ENCODE peak calls at places on chromosomes 7 and 10, in six cellular contexts. One of them, this sample, is unnamed.

GRCh38 chr7:122166708-122167107 is 22.7 kb upstream of the AASS start:
- DNase-seq in BE2C: no peak
- DNase-seq in body of pancreas: peak; percentile 17
- DNase-seq in WTC11: no peak
- DNase-seq in GM12864: no peak
- DNase-seq in AG09319: no peak
- DNase-seq in this sample: no peak

GRCh38 chr10:69458426-69459100 is 7.3 kb downstream of the TSPAN15 start:
- DNase-seq in BE2C: no peak
- DNase-seq in body of pancreas: peak; percentile 84
- DNase-seq in WTC11: no peak
- DNase-seq in GM12864: no peak
- DNase-seq in AG09319: no peak
- DNase-seq in this sample: no peak

GRCh38 chr10:3635248-3635647 is 149.8 kb downstream of the KLF6 start:
- DNase-seq in BE2C: no peak
- DNase-seq in body of pancreas: no peak
- DNase-seq in WTC11: no peak
- DNase-seq in GM12864: no peak
- DNase-seq in AG09319: no peak
- DNase-seq in this sample: no peak

GRCh38 chr7:135245226-135245625 is 11.6 kb downstream of the STRA8 start:
- DNase-seq in BE2C: no peak
- DNase-seq in body of pancreas: no peak
- DNase-seq in WTC11: no peak
- DNase-seq in GM12864: no peak
- DNase-seq in AG09319: no peak
- DNase-seq in this sample: no peak

GRCh38 chr7:95478139-95479037 is 7.4 kb upstream of the ASB4 start:
- DNase-seq in BE2C: peak; percentile 23
- DNase-seq in body of pancreas: peak; percentile 44
- DNase-seq in WTC11: peak; percentile 27
- DNase-seq in GM12864: no peak
- DNase-seq in AG09319: peak; percentile 4
- DNase-seq in this sample: no peak

GRCh38 chr10:104897679-104898078 is 256.6 kb downstream of the SORCS3 start:
- DNase-seq in BE2C: no peak
- DNase-seq in body of pancreas: no peak
- DNase-seq in WTC11: no peak
- DNase-seq in GM12864: no peak
- DNase-seq in AG09319: no peak
- DNase-seq in this sample: no peak

GRCh38 chr7:118648002-118648401 is 423.5 kb downstream of the ANKRD7 start:
- DNase-seq in BE2C: no peak
- DNase-seq in body of pancreas: no peak
- DNase-seq in WTC11: no peak
- DNase-seq in GM12864: no peak
- DNase-seq in AG09319: no peak
- DNase-seq in this sample: no peak

GRCh38 chr10:24762966-24763623 is 39.4 kb upstream of the ARHGAP21 start:
- DNase-seq in BE2C: no peak
- DNase-seq in body of pancreas: no peak
- DNase-seq in WTC11: no peak
- DNase-seq in GM12864: no peak
- DNase-seq in AG09319: no peak
- DNase-seq in this sample: no peak

GRCh38 chr10:34323197-34323596 is 491.9 kb downstream of the PARD3 start:
- DNase-seq in BE2C: no peak
- DNase-seq in body of pancreas: no peak
- DNase-seq in WTC11: no peak
- DNase-seq in GM12864: no peak
- DNase-seq in AG09319: no peak
- DNase-seq in this sample: no peak

GRCh38 chr10:72013202-72013945 is 49.2 kb downstream of the CHST3 start:
- DNase-seq in BE2C: peak; percentile 89
- DNase-seq in body of pancreas: peak; percentile 56
- DNase-seq in WTC11: no peak
- DNase-seq in GM12864: no peak
- DNase-seq in AG09319: no peak
- DNase-seq in this sample: peak; percentile 86

GRCh38 chr7:39969431-39969830 is 19.4 kb downstream of the CDK13 start:
- DNase-seq in BE2C: no peak
- DNase-seq in body of pancreas: no peak
- DNase-seq in WTC11: no peak
- DNase-seq in GM12864: no peak
- DNase-seq in AG09319: no peak
- DNase-seq in this sample: no peak

GRCh38 chr10:104521901-104522827 is 118.9 kb upstream of the SORCS3 start:
- DNase-seq in BE2C: no peak
- DNase-seq in body of pancreas: no peak
- DNase-seq in WTC11: no peak
- DNase-seq in GM12864: no peak
- DNase-seq in AG09319: no peak
- DNase-seq in this sample: peak; percentile 69

GRCh38 chr10:28668363-28669226 is 8.7 kb upstream of the BAMBI start:
- DNase-seq in BE2C: peak; percentile 70
- DNase-seq in body of pancreas: peak; percentile 40
- DNase-seq in WTC11: peak; percentile 84
- DNase-seq in GM12864: no peak
- DNase-seq in AG09319: no peak
- DNase-seq in this sample: no peak

GRCh38 chr10:16777473-16778370 is 39.5 kb downstream of the RSU1 start:
- DNase-seq in BE2C: no peak
- DNase-seq in body of pancreas: no peak
- DNase-seq in WTC11: no peak
- DNase-seq in GM12864: peak; percentile 41
- DNase-seq in AG09319: peak; percentile 18
- DNase-seq in this sample: no peak

GRCh38 chr10:98555011-98555619 is 108.4 kb upstream of the HPS1 start:
- DNase-seq in BE2C: no peak
- DNase-seq in body of pancreas: no peak
- DNase-seq in WTC11: no peak
- DNase-seq in GM12864: no peak
- DNase-seq in AG09319: no peak
- DNase-seq in this sample: no peak

GRCh38 chr10:43926875-43927406 is 278.3 kb upstream of the ZNF32 start:
- DNase-seq in BE2C: no peak
- DNase-seq in body of pancreas: no peak
- DNase-seq in WTC11: no peak
- DNase-seq in GM12864: no peak
- DNase-seq in AG09319: no peak
- DNase-seq in this sample: no peak

GRCh38 chr10:12701696-12702095 is 299.8 kb downstream of the CCDC3 start:
- DNase-seq in BE2C: peak; percentile 13
- DNase-seq in body of pancreas: no peak
- DNase-seq in WTC11: no peak
- DNase-seq in GM12864: no peak
- DNase-seq in AG09319: no peak
- DNase-seq in this sample: no peak

GRCh38 chr10:72170263-72170662 is 45.5 kb upstream of the ANAPC16 start:
- DNase-seq in BE2C: no peak
- DNase-seq in body of pancreas: peak; percentile 27
- DNase-seq in WTC11: no peak
- DNase-seq in GM12864: no peak
- DNase-seq in AG09319: no peak
- DNase-seq in this sample: no peak

GRCh38 chr7:75921479-75921878 is 6.5 kb downstream of the POR start:
- DNase-seq in BE2C: no peak
- DNase-seq in body of pancreas: no peak
- DNase-seq in WTC11: no peak
- DNase-seq in GM12864: no peak
- DNase-seq in AG09319: no peak
- DNase-seq in this sample: no peak

GRCh38 chr10:127415901-127416630 is 133.0 kb upstream of the NPS start:
- DNase-seq in BE2C: no peak
- DNase-seq in body of pancreas: no peak
- DNase-seq in WTC11: no peak
- DNase-seq in GM12864: no peak
- DNase-seq in AG09319: no peak
- DNase-seq in this sample: no peak

GRCh38 chr7:138091073-138091472 is 14.8 kb downstream of the AKR1D1 start:
- DNase-seq in BE2C: no peak
- DNase-seq in body of pancreas: no peak
- DNase-seq in WTC11: no peak
- DNase-seq in GM12864: no peak
- DNase-seq in AG09319: no peak
- DNase-seq in this sample: no peak

DNA sequence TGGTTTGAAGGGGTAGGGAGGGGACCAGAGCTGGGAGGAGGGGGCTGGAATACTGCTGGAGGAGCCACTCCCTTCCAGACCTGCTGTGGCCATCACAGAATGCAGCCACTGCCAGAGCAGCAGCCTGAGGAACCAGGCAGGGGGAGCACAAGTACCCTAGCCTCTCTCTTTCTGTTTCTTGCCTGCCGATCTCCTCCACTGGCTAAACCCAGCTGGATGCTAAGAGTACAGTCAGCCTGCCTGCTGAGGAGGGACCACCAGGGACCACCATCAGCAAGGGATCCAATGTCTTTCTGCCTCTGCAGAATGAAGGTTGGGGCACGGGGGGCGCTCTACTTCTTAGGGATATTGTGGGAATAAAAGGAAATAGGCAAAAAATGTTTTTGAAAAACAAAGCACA is 4.7 kb downstream of the BLVRA start:
- DNase-seq in BE2C: no peak
- DNase-seq in body of pancreas: no peak
- DNase-seq in WTC11: peak; percentile 33
- DNase-seq in GM12864: no peak
- DNase-seq in AG09319: no peak
- DNase-seq in this sample: no peak
- TF ChIP-seq CTCF in BE2C: no peak
- TF ChIP-seq CTCF in body of pancreas: no peak
- TF ChIP-seq CTCF in WTC11: no peak
- TF ChIP-seq CTCF in GM12864: no peak
- TF ChIP-seq CTCF in AG09319: no peak
- TF ChIP-seq CTCF in this sample: no peak

GRCh38 chr7:145169908-145170307 is 334.1 kb upstream of the TPK1 start:
- DNase-seq in BE2C: no peak
- DNase-seq in body of pancreas: no peak
- DNase-seq in WTC11: no peak
- DNase-seq in GM12864: no peak
- DNase-seq in AG09319: no peak
- DNase-seq in this sample: no peak
- TF ChIP-seq CTCF in BE2C: no peak
- TF ChIP-seq CTCF in body of pancreas: no peak
- TF ChIP-seq CTCF in WTC11: no peak
- TF ChIP-seq CTCF in GM12864: no peak
- TF ChIP-seq CTCF in AG09319: no peak
- TF ChIP-seq CTCF in this sample: no peak

DNA sequence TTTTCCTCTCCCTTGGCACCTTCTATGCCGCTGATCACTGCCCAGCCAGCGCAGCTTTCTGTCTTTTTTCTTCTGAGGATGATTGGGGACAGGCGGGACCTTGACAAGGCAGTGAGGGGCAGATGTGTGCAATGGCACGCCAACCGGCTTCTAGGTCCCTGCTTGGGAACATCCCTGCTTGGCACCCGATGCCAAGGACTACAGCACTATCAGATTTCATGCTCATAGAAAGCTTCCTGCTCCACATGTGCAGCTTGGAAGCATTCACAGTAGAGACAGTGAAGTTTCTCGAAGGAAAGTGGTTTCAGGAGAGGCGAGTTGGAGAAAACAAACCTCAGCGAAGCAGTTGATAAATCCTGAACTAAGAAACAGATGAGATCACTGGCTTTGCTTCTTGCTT is 267.6 kb upstream of the HABP2 start:
- DNase-seq in BE2C: no peak
- DNase-seq in body of pancreas: no peak
- DNase-seq in WTC11: no peak
- DNase-seq in GM12864: no peak
- DNase-seq in AG09319: no peak
- DNase-seq in this sample: no peak
- TF ChIP-seq CTCF in BE2C: no peak
- TF ChIP-seq CTCF in body of pancreas: no peak
- TF ChIP-seq CTCF in WTC11: no peak
- TF ChIP-seq CTCF in GM12864: no peak
- TF ChIP-seq CTCF in AG09319: no peak
- TF ChIP-seq CTCF in this sample: no peak

GRCh38 chr10:44992732-44993225 is 7.9 kb upstream of the ZNF22 start:
- DNase-seq in BE2C: no peak
- DNase-seq in body of pancreas: no peak
- DNase-seq in WTC11: no peak
- DNase-seq in GM12864: no peak
- DNase-seq in AG09319: no peak
- DNase-seq in this sample: no peak

GRCh38 chr10:44995581-44995913 is 5.2 kb upstream of the ZNF22 start:
- DNase-seq in BE2C: no peak
- DNase-seq in body of pancreas: no peak
- DNase-seq in WTC11: no peak
- DNase-seq in GM12864: no peak
- DNase-seq in AG09319: no peak
- DNase-seq in this sample: no peak

GRCh38 chr10:44994752-44995530 is 5.8 kb upstream of the ZNF22 start:
- DNase-seq in BE2C: no peak
- DNase-seq in body of pancreas: peak; percentile 81
- DNase-seq in WTC11: no peak
- DNase-seq in GM12864: no peak
- DNase-seq in AG09319: no peak
- DNase-seq in this sample: no peak

GRCh38 chr10:44993226-44993921 is 7.3 kb upstream of the ZNF22 start:
- DNase-seq in BE2C: no peak
- DNase-seq in body of pancreas: peak; percentile 65
- DNase-seq in WTC11: no peak
- DNase-seq in GM12864: no peak
- DNase-seq in AG09319: no peak
- DNase-seq in this sample: peak; percentile 5

GRCh38 chr10:44993922-44994751 is 6.6 kb upstream of the ZNF22 start:
- DNase-seq in BE2C: no peak
- DNase-seq in body of pancreas: no peak
- DNase-seq in WTC11: no peak
- DNase-seq in GM12864: no peak
- DNase-seq in AG09319: peak; percentile 54
- DNase-seq in this sample: peak; percentile 22
- TF ChIP-seq CTCF in BE2C: no peak
- TF ChIP-seq CTCF in body of pancreas: no peak
- TF ChIP-seq CTCF in WTC11: no peak
- TF ChIP-seq CTCF in GM12864: no peak
- TF ChIP-seq CTCF in AG09319: no peak
- TF ChIP-seq CTCF in this sample: no peak

DNA sequence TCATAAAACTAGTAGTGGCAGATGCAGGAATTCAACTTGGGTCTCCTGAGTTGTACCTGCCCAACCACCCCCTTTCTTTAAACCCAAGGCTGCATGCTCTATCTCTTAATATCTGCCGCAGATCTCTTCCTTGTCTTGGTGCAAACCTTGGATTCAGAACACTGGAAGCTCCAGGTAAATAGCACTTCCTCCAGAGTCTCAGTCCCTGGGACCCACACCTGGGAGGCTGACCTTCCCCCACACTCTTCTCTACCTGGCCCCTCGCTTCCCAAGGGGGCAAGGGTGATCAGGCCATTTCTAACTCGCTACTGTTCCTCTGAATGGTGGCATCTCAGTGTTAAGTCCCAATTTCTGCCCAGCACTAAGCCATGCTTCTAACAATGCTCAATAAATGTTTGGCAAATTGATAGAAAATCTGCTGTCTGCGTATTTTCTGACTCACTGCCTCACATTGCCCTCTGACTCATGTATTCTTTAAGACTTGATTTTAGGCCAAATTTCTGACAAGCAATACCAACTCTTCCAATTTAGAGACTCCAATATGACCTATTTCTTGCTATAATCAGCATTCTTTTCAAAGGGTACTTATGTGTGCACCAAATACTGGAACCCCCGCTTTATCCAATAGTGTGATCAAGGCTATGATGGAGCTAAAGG is 68.0 kb upstream of the PPP1R3C start:
- DNase-seq in BE2C: no peak
- DNase-seq in body of pancreas: no peak
- DNase-seq in WTC11: no peak
- DNase-seq in GM12864: no peak
- DNase-seq in AG09319: no peak
- DNase-seq in this sample: no peak
- TF ChIP-seq CTCF in BE2C: no peak
- TF ChIP-seq CTCF in body of pancreas: no peak
- TF ChIP-seq CTCF in WTC11: no peak
- TF ChIP-seq CTCF in GM12864: no peak
- TF ChIP-seq CTCF in AG09319: no peak
- TF ChIP-seq CTCF in this sample: no peak

This sample was measured in heart left ventricle.